ENCODE peak calls at places on chromosomes 16 and 17, in seven cellular contexts. Z, Y, X, D, L, O and T are unnamed samples.

GRCh38 chr16:65061263-65061662 is 60.6 kb downstream of the CDH11 start:
- DNase-seq in Z (no peak), Y (no peak), X (no peak), D (no peak), L (no peak), O (no peak), T (no peak)

GRCh38 chr17:35536664-35537160 is 766 bp downstream of the SLFN12L start:
- DNase-seq in Z (no peak), Y (no peak), X (no peak), D (no peak), L (no peak), O (no peak), T (no peak)

GRCh38 chr16:3661311-3661710 is 6.8 kb downstream of the DNASE1 start:
- DNase-seq in Z (peak; percentile 17), Y (no peak), X (no peak), D (no peak), L (no peak), O (no peak), T (no peak)

GRCh38 chr16:72455743-72456659 is 284.0 kb upstream of the PMFBP1 start:
- DNase-seq in Z (no peak), Y (peak; percentile 28), X (no peak), D (no peak), L (no peak), O (no peak), T (no peak)

GRCh38 chr16:13186813-13187212 is 285.4 kb downstream of the SHISA9 start:
- DNase-seq in Z (no peak), Y (no peak), X (no peak), D (no peak), L (no peak), O (peak; percentile 2), T (no peak)

GRCh38 chr17:72126575-72127486 is 6.0 kb downstream of the SOX9 start:
- DNase-seq in Z (no peak), Y (peak; percentile 61), X (peak; percentile 81), D (peak; percentile 83), L (peak; percentile 52), O (peak; percentile 70), T (peak; percentile 52)

GRCh38 chr17:40316571-40317344 is 7.8 kb downstream of the RARA start:
- DNase-seq in Z (peak; percentile 84), Y (peak; percentile 45), X (peak; percentile 82), D (peak; percentile 75), L (peak; percentile 72), O (peak; percentile 77), T (no peak)

GRCh38 chr16:14486520-14487303 is 143.3 kb downstream of the PARN start:
- DNase-seq in Z (peak; percentile 86), Y (peak; percentile 92), X (peak; percentile 94), D (peak; percentile 94), L (peak; percentile 89), O (peak; percentile 97), T (peak; percentile 84)

GRCh38 chr17:78239489-78239931 is 8.1 kb downstream of the TMEM235 start:
- DNase-seq in Z (no peak), Y (no peak), X (no peak), D (no peak), L (no peak), O (no peak), T (no peak)

GRCh38 chr17:5291683-5292082 is 9.6 kb downstream of the RABEP1 start:
- DNase-seq in Z (no peak), Y (no peak), X (no peak), D (no peak), L (no peak), O (no peak), T (no peak)

GRCh38 chr16:86926695-86927094 is 348.3 kb downstream of the FOXL1 start:
- DNase-seq in Z (no peak), Y (no peak), X (no peak), D (no peak), L (no peak), O (no peak), T (no peak)

GRCh38 chr16:55515110-55515509 is 6.2 kb downstream of the LPCAT2 start:
- DNase-seq in Z (no peak), Y (no peak), X (no peak), D (peak; percentile 54), L (no peak), O (peak; percentile 52), T (no peak)

GRCh38 chr16:25633549-25633948 is 58.2 kb upstream of the HS3ST4 start:
- DNase-seq in Z (no peak), Y (no peak), X (no peak), D (no peak), L (no peak), O (peak; percentile 21), T (peak; percentile 43)

GRCh38 chr17:37791434-37791833 is 46.6 kb upstream of the HNF1B start:
- DNase-seq in Z (no peak), Y (peak; percentile 30), X (peak; percentile 35), D (peak; percentile 51), L (peak; percentile 74), O (peak; percentile 51), T (peak; percentile 82)

GRCh38 chr17:50542795-50543774 is 3.9 kb upstream of the SPATA20 start:
- DNase-seq in Z (no peak), Y (peak; percentile 94), X (peak; percentile 77), D (no peak), L (peak; percentile 83), O (no peak), T (no peak)

GRCh38 chr16:57392694-57393093 is 11.9 kb upstream of the CCL17 start:
- DNase-seq in Z (no peak), Y (peak; percentile 63), X (no peak), D (no peak), L (no peak), O (no peak), T (no peak)

GRCh38 chr17:8062807-8063483 is 24.1 kb downstream of the ALOX15B start:
- DNase-seq in Z (no peak), Y (no peak), X (no peak), D (no peak), L (no peak), O (no peak), T (no peak)

GRCh38 chr17:1033503-1033902 is 36.6 kb downstream of the TIMM22 start:
- DNase-seq in Z (no peak), Y (no peak), X (no peak), D (no peak), L (no peak), O (no peak), T (no peak)

GRCh38 chr17:13321932-13322701 is 279.6 kb downstream of the HS3ST3A1 start:
- DNase-seq in Z (no peak), Y (no peak), X (no peak), D (no peak), L (no peak), O (no peak), T (no peak)

GRCh38 chr17:7017827-7018200 is 5.0 kb upstream of the BCL6B start:
- DNase-seq in Z (no peak), Y (no peak), X (no peak), D (no peak), L (no peak), O (no peak), T (no peak)

GRCh38 chr17:18955009-18955408 is 3.0 kb downstream of the SLC5A10 start:
- DNase-seq in Z (peak; percentile 2), Y (no peak), X (no peak), D (no peak), L (no peak), O (no peak), T (no peak)

GRCh38 chr17:78933959-78934568 is 8.9 kb upstream of the TIMP2 start:
- DNase-seq in Z (peak; percentile 98), Y (peak; percentile 96), X (peak; percentile 92), D (peak; percentile 100), L (peak; percentile 90), O (peak; percentile 99), T (peak; percentile 48)

GRCh38 chr16:31129568-31130335 is 5.8 kb downstream of the PRSS8 start:
- DNase-seq in Z (peak; percentile 76), Y (no peak), X (no peak), D (no peak), L (no peak), O (peak; percentile 61), T (no peak)

GRCh38 chr17:77694391-77695363 is 263.8 kb upstream of the TNRC6C start:
- DNase-seq in Z (no peak), Y (no peak), X (no peak), D (no peak), L (no peak), O (no peak), T (no peak)

GRCh38 chr17:4143563-4144410 is 790 bp downstream of the CYB5D2 start:
- DNase-seq in Z (peak; percentile 95), Y (peak; percentile 93), X (peak; percentile 96), D (peak; percentile 92), L (peak; percentile 96), O (peak; percentile 93), T (peak; percentile 58)

GRCh38 chr16:27314161-27314723 is 468 bp downstream of the IL4R start:
- DNase-seq in Z (peak; percentile 66), Y (peak; percentile 57), X (peak; percentile 54), D (peak; percentile 97), L (peak; percentile 83), O (peak; percentile 98), T (peak; percentile 59)

GRCh38 chr16:84964729-84965128 is 46.6 kb downstream of the ZDHHC7 start:
- DNase-seq in Z (no peak), Y (no peak), X (no peak), D (no peak), L (no peak), O (no peak), T (no peak)

DNA sequence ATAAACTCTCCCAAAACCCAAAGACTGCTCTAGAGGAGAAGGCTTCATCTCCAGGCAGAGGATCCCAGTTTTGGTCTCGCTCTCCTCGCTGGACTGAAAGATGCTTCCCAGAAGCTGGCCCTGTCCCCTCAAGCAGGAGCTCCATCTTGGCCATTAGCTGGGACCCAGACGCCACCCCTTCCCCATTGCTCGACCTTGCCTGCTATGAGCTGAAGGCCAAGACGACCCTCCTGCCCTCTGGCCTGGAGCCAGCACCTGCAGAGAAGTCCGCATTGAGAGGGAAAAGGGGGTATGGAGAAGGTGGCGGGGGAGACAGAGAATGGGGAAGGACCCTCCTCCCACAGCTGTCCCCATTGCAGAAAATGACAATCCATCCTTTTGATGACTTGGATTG is 3.6 kb upstream of the RCVRN start:
- DNase-seq in Z (no peak), Y (no peak), X (no peak), D (no peak), L (no peak), O (no peak), T (no peak)
- TF ChIP-seq CTCF in Z (no peak), Y (no peak), X (no peak), D (no peak), L (no peak), O (no peak), T (no peak)

DNA sequence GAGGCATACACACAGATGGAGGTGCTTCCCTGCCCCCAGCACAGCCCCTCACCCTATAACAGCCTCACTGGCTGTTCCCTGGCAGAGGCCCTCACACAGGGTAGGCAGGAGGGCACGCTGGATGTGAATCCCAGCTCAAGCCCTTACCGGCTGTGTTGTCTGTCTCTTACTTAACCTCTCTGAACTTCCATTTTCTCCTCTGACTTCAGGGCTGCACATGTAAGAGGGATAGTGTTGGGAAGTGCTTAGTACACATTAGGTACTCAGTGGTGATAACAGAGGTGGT is 24.6 kb upstream of the EIF1 start:
- DNase-seq in Z (peak; percentile 28), Y (no peak), X (no peak), D (no peak), L (no peak), O (no peak), T (no peak)
- H3K4me3 ChIP-seq in Z (no peak overlapping the region), Y (no peak overlapping the region), X (no peak overlapping the region), D (no peak overlapping the region), L (no peak overlapping the region), O (no peak overlapping the region), T (no peak overlapping the region)

GRCh38 chr17:60586288-60586974 is 13.6 kb upstream of the PPM1D start:
- DNase-seq in Z (no peak), Y (no peak), X (no peak), D (peak; percentile 13), L (no peak), O (no peak), T (no peak)
- TF ChIP-seq CTCF in Z (no peak), Y (no peak), X (peak; percentile 55), D (peak; percentile 29), L (no peak), O (peak; percentile 9), T (peak; percentile 67)

GRCh38 chr16:15971435-15971805 is 22.0 kb downstream of the ABCC1 start:
- DNase-seq in Z (no peak), Y (no peak), X (no peak), D (no peak), L (no peak), O (no peak), T (no peak)
- H3K4me3 ChIP-seq in Z (no peak overlapping the region), Y (no peak overlapping the region), X (no peak overlapping the region), D (no peak overlapping the region), L (no peak overlapping the region), O (no peak overlapping the region), T (no peak overlapping the region)